ENCODE peak calls at places on chromosomes 12 and 14, in ten cellular contexts. K is Panc1, L is Caco-2, F is IMR-90, T is body of pancreas, M is suprapubic skin, A is A549, G is mucosa of descending colon, E is heart left ventricle, B is left ventricle myocardium inferior. R is an unnamed sample.

GRCh38 chr12:120936197-120936596 is 32.0 kb upstream of the SPPL3 start:
- DNase-seq in K (no peak), L (no peak), F (no peak), T (no peak), M (no peak), A (no peak), G (no peak), E (peak; percentile 24), B (peak; percentile 19), R (no peak)

GRCh38 chr12:65953621-65954020 is 129.3 kb downstream of the HMGA2 start:
- DNase-seq in K (no peak), L (no peak), F (peak; percentile 88), T (no peak), M (no peak), A (no peak), G (no peak), E (no peak), B (no peak), R (no peak)

GRCh38 chr12:4717806-4718205 is 2.4 kb upstream of the GALNT8 start:
- DNase-seq in K (no peak), L (no peak), F (no peak), T (no peak), M (no peak), A (no peak), G (no peak), E (no peak), B (no peak), R (no peak)

GRCh38 chr12:32893458-32893857 is 3.1 kb downstream of the PKP2 start:
- DNase-seq in K (no peak), L (peak; percentile 68), F (no peak), T (no peak), M (no peak), A (no peak), G (no peak), E (no peak), B (no peak), R (no peak)

GRCh38 chr14:36658091-36659009 is 3.3 kb upstream of the PAX9 start:
- DNase-seq in K (no peak), L (no peak), F (no peak), T (no peak), M (no peak), A (no peak), G (no peak), E (no peak), B (no peak), R (no peak)

GRCh38 chr12:14403293-14403692 is 37.8 kb downstream of the ATF7IP start:
- DNase-seq in K (no peak), L (no peak), F (no peak), T (no peak), M (no peak), A (no peak), G (no peak), E (no peak), B (no peak), R (no peak)

GRCh38 chr14:50531595-50532501 is 521 bp downstream of the MAP4K5 start:
- DNase-seq in K (no peak), L (peak; percentile 47), F (peak; percentile 29), T (peak; percentile 49), M (peak; percentile 76), A (no peak), G (peak; percentile 71), E (peak; percentile 46), B (peak; percentile 42), R (peak; percentile 83)

GRCh38 chr12:78095623-78096022 is 264.9 kb downstream of the NAV3 start:
- DNase-seq in K (no peak), L (no peak), F (no peak), T (no peak), M (no peak), A (no peak), G (no peak), E (no peak), B (no peak), R (no peak)

GRCh38 chr14:74792249-74793039 is 29.3 kb downstream of the YLPM1 start:
- DNase-seq in K (no peak), L (no peak), F (peak; percentile 15), T (no peak), M (no peak), A (no peak), G (no peak), E (no peak), B (no peak), R (no peak)

GRCh38 chr12:15244926-15245325 is 23.7 kb upstream of the RERG start:
- DNase-seq in K (no peak), L (no peak), F (no peak), T (no peak), M (no peak), A (no peak), G (no peak), E (no peak), B (no peak), R (no peak)

GRCh38 chr12:75327642-75328041 is 2.5 kb downstream of the CAPS2 start:
- DNase-seq in K (no peak), L (no peak), F (no peak), T (no peak), M (no peak), A (no peak), G (no peak), E (no peak), B (no peak), R (no peak)

GRCh38 chr12:18239561-18239960 is 21.8 kb upstream of the PIK3C2G start:
- DNase-seq in K (no peak), L (no peak), F (no peak), T (no peak), M (no peak), A (no peak), G (no peak), E (no peak), B (no peak), R (no peak)

GRCh38 chr14:102942069-102942468 is 19.6 kb downstream of the AMN start:
- DNase-seq in K (no peak), L (no peak), F (no peak), T (no peak), M (no peak), A (no peak), G (no peak), E (no peak), B (no peak), R (no peak)

GRCh38 chr12:19912996-19913395 is 455.3 kb upstream of the PDE3A start:
- DNase-seq in K (no peak), L (peak; percentile 56), F (no peak), T (no peak), M (no peak), A (no peak), G (no peak), E (peak; percentile 14), B (no peak), R (peak; percentile 51)

DNA sequence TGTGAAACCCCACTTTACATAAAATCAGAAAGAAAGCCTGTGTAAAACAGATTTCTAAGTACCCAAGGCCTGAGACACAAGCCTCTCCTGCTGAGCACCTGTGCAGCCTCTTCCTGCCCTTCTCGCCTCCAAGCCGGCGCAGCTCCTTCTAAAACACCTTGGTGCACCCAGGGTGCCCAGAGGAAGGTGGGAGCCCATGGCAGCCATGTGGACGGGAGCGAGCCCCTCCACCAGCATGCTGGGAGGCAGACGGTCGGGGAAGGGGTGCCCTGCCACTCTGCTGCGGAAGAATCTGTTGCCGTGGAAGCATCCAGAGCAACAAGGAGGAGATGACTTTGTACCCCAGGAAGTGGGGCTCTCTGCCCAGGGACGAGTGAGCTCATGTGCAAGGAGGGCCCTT is 103.1 kb upstream of the C14orf180 start:
- DNase-seq in K (no peak), L (no peak), F (no peak), T (no peak), M (no peak), A (no peak), G (no peak), E (no peak), B (no peak), R (no peak)
- H3K9me3 ChIP-seq in K (no peaks in the 10 kb centered on the region), L (peaks cover 4% of the 10 kb centered on the region), F (peaks cover 32% of the 10 kb centered on the region), T (no peaks in the 10 kb centered on the region), M (peaks cover 3% of the 10 kb centered on the region), A (no peaks in the 10 kb centered on the region), G (peaks cover 4% of the 10 kb centered on the region), E (no peaks in the 10 kb centered on the region), B (peaks cover 8% of the 10 kb centered on the region), R (no peaks in the 10 kb centered on the region)

GRCh38 chr14:106395460-106396050 is 869.2 kb downstream of the TMEM121 start:
- DNase-seq in K (no peak), L (no peak), F (no peak), T (no peak), M (no peak), A (no peak), G (no peak), E (no peak), B (no peak), R (no peak)
- H3K9me3 ChIP-seq in K (no peaks in the 10 kb centered on the region), L (no peaks in the 10 kb centered on the region), F (peaks cover 20% of the 10 kb centered on the region), T (no peaks in the 10 kb centered on the region), M (no peaks in the 10 kb centered on the region), A (no peaks in the 10 kb centered on the region), G (no peaks in the 10 kb centered on the region), E (no peaks in the 10 kb centered on the region), B (no peaks in the 10 kb centered on the region), R (no peaks in the 10 kb centered on the region)

GRCh38 chr14:100807979-100808734 is 17.8 kb upstream of the MEG3 start:
- DNase-seq in K (no peak), L (no peak), F (no peak), T (no peak), M (no peak), A (no peak), G (no peak), E (no peak), B (no peak), R (peak; percentile 16)

GRCh38 chr14:100810435-100810834 is 15.5 kb upstream of the MEG3 start:
- DNase-seq in K (no peak), L (no peak), F (no peak), T (no peak), M (no peak), A (no peak), G (no peak), E (no peak), B (no peak), R (no peak)

GRCh38 chr14:100806386-100806785 is 19.5 kb upstream of the MEG3 start:
- DNase-seq in K (no peak), L (no peak), F (no peak), T (no peak), M (no peak), A (no peak), G (no peak), E (no peak), B (no peak), R (no peak)

GRCh38 chr14:100804558-100805309 is 21.2 kb upstream of the MEG3 start:
- DNase-seq in K (no peak), L (no peak), F (no peak), T (no peak), M (no peak), A (no peak), G (peak; percentile 6), E (no peak), B (no peak), R (no peak)

DNA sequence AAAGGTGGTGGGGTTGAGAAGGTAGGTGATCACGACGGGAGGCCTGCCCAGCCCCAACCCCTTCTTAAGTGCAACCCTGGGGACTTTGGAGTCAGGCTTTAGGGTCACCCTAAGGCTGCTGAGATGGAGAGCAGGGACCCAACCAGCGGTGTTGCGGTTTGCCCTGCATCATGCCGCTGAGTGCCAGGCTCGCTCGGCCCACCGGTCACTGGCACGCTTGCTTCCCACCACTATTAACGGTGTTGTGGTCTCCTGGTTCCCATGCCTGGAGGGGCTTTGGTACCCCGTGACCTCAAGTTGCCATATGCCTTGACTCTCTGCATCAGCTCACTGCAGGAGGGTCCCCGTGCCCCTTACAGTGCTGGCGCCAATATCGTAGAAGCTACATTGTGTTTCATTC is 18.4 kb upstream of the MEG3 start:
- DNase-seq in K (no peak), L (no peak), F (no peak), T (no peak), M (no peak), A (no peak), G (no peak), E (no peak), B (no peak), R (peak; percentile 7)
- H3K9me3 ChIP-seq in K (peaks cover 11% of the 10 kb centered on the region), L (peaks cover 9% of the 10 kb centered on the region), F (peaks cover 45% of the 10 kb centered on the region), T (no peaks in the 10 kb centered on the region), M (no peaks in the 10 kb centered on the region), A (peaks cover 46% of the 10 kb centered on the region), G (peaks cover 39% of the 10 kb centered on the region), E (no peaks in the 10 kb centered on the region), B (peaks cover 43% of the 10 kb centered on the region), R (no peaks in the 10 kb centered on the region)

GRCh38 chr14:20031058-20031457 is 4.8 kb downstream of the OR4K13 start:
- DNase-seq in K (no peak), L (no peak), F (no peak), T (no peak), M (no peak), A (no peak), G (no peak), E (no peak), B (no peak), R (no peak)
- H3K9me3 ChIP-seq in K (no peaks in the 10 kb centered on the region), L (no peaks in the 10 kb centered on the region), F (peaks cover 11% of the 10 kb centered on the region), T (no peaks in the 10 kb centered on the region), M (no peaks in the 10 kb centered on the region), A (no peaks in the 10 kb centered on the region), G (peaks cover 34% of the 10 kb centered on the region), E (no peaks in the 10 kb centered on the region), B (peaks cover 11% of the 10 kb centered on the region), R (no peaks in the 10 kb centered on the region)